ENCODE peak calls at places on chromosomes 12 and 14, in six cellular contexts. P is endothelial cell, E is GM13976, H is epithelial cell of esophagus, M is GM12878, B is astrocyte. I is an unnamed sample.

GRCh38 chr12:109461049-109461845 is 15.9 kb downstream of the KCTD10 start:
- DNase-seq in P (no peak), E (peak; percentile 50), H (no peak), M (no peak), B (peak; percentile 57), I (peak; percentile 39)

GRCh38 chr14:105889666-105890473 is 363.5 kb downstream of the TMEM121 start:
- DNase-seq in P (no peak), E (peak; percentile 7), H (no peak), M (no peak), B (no peak), I (no peak)

GRCh38 chr14:106844608-106845285 is 1318.4 kb downstream of the TMEM121 start:
- DNase-seq in P (no peak), E (peak; percentile 79), H (no peak), M (no peak), B (no peak), I (peak; percentile 81)

GRCh38 chr12:2683283-2684025 is 111.3 kb upstream of the FKBP4 start:
- DNase-seq in P (no peak), E (no peak), H (no peak), M (no peak), B (no peak), I (no peak)

GRCh38 chr14:65354715-65355114 is 57.8 kb upstream of the FUT8 start:
- DNase-seq in P (no peak), E (no peak), H (peak; percentile 65), M (no peak), B (no peak), I (no peak)

GRCh38 chr12:105852496-105852895 is 286.3 kb downstream of the NUAK1 start:
- DNase-seq in P (no peak), E (no peak), H (no peak), M (no peak), B (no peak), I (no peak)

GRCh38 chr12:92927055-92927435 is 2.0 kb downstream of the EEA1 start:
- DNase-seq in P (no peak), E (peak; percentile 49), H (peak; percentile 80), M (peak; percentile 44), B (no peak), I (no peak)

GRCh38 chr14:50871914-50872732 is at the start of gene ABHD12B:
- DNase-seq in P (peak; percentile 18), E (no peak), H (no peak), M (no peak), B (no peak), I (peak; percentile 8)

GRCh38 chr12:67741234-67741633 is 92.7 kb downstream of the DYRK2 start:
- DNase-seq in P (no peak), E (no peak), H (no peak), M (no peak), B (no peak), I (no peak)

GRCh38 chr12:67740706-67741105 is 92.2 kb downstream of the DYRK2 start:
- DNase-seq in P (no peak), E (no peak), H (no peak), M (no peak), B (no peak), I (no peak)

GRCh38 chr12:67747869-67748760 is 99.6 kb downstream of the DYRK2 start:
- DNase-seq in P (no peak), E (no peak), H (peak; percentile 27), M (no peak), B (peak; percentile 71), I (peak; percentile 67)

GRCh38 chr12:67742461-67742860 is 93.9 kb downstream of the DYRK2 start:
- DNase-seq in P (no peak), E (no peak), H (no peak), M (no peak), B (peak; percentile 27), I (no peak)
- TF ChIP-seq CTCF in P (no peak), E (no peak), H (no peak), M (no peak), B (no peak), I (no peak)

GRCh38 chr14:95196268-95196667 is 38.9 kb upstream of the DICER1 start:
- DNase-seq in P (no peak), E (peak; percentile 74), H (peak; percentile 26), M (no peak), B (no peak), I (no peak)
- TF ChIP-seq CTCF in P (no peak), E (peak; percentile 10), H (peak; percentile 2), M (peak; percentile 30), B (no peak), I (no peak)

DNA sequence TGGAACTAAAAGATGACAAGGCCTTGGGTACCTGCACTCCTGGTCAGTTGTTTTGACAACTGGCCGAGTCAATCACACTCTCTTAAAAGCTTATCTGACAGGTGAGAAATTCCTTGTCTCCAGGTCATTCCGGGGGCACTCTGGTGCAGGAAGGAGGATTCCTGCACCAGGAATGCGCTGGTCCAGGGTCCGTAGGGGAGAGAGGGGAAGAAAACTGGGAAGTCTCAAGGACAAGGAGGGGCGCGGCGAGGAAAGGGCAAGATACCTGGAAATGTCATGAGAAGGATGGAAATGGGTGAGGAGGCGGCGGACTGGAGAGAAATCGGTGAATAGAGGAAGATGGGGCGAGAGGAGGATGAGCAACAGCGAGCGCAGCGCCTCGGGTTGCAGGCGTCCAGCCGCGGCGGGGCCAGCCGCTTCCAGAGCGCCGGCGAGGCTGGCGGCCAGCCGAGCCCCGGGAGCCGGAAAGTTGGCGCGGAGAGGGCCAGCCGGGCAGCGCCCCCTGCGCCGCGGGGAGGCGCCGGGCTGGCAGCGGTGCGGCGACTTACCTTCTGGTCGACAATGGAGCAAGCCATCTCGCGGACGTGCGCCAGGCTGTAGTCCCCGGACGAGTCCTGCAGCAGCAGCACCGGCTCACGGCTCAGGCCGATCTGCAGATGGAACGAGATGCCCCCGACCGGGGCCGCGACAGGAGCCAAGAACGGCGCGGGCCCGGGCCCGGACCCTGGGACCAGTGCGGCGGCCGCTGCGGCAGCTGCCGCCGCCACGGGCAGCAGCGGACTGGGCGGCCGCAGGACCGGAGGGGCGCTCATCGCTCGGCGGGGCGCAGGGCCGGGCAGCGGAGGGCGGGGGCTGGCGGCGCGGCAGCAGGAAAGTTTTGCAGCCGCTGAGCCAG is 699 bp downstream of the PRKD1 start:
- DNase-seq in P (peak; percentile 53), E (peak; percentile 40), H (peak; percentile 25), M (no peak), B (peak; percentile 35), I (peak; percentile 69)
- TF ChIP-seq CTCF in P (no peak), E (no peak), H (no peak), M (no peak), B (no peak), I (no peak)

DNA sequence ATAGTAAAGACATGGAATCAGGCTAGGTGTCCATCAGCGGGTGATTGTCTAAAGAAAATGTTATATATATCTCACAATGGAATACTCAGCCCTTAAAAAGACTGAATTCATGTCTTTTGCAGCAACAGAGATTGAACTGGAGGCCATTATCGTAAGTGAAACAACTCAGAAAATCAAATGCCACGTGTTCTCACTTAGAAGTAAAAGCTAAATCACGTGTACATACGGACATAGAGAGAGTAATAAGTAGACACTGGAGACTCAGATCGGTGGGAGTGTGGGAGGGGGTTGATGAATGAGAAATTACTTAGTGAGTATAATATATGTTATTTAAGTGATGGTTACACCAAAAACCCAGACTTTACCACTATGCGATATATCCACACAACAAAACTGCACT is 266.3 kb upstream of the PPFIA2 start:
- DNase-seq in P (no peak), E (no peak), H (no peak), M (no peak), B (no peak), I (no peak)
- TF ChIP-seq CTCF in P (no peak), E (no peak), H (no peak), M (no peak), B (no peak), I (no peak)

DNA sequence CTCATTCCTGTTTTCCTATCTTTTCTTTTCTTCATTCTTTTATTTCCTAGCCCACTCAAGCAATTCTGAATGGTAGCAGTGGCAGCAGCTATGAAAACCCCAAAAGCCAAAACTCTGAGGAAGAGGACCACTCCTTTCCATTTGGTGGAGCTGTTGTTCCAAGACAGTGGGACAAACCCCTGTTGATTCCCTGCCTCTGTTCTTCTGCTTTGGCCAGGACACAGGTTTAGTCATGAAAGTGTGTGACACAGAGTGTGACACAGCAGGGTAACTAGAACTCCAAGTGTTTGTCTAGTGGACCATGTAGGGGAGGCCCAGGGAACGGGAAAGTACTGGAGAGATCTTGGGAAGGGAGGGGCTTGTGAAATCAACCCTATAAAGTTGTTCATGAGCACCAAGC is 71.1 kb downstream of the PTCSC3 start:
- DNase-seq in P (peak; percentile 16), E (no peak), H (peak; percentile 59), M (no peak), B (no peak), I (peak; percentile 23)
- TF ChIP-seq CTCF in P (no peak), E (no peak), H (peak; percentile 47), M (no peak), B (no peak), I (no peak)

DNA sequence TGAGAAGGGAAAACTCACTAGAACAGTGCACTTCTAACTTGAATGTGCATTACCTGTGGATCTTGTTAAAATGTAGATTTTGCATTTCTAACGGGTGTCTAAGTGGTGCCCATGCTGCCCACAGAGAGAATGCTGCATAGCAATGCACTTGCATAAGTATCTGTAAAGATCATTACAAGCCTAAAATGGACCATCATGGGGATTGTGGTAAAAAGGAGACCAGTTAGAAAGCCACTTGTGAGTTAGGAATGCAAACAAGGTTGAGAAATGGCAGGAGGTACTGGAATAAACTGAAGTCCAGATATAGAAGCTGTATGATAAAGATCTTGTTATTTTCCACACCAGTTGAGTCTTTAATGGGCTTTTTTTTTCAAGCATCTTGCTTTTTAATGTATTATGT is 18.8 kb downstream of the AVPR1A start:
- DNase-seq in P (no peak), E (no peak), H (no peak), M (no peak), B (no peak), I (no peak)
- TF ChIP-seq CTCF in P (no peak), E (no peak), H (no peak), M (no peak), B (no peak), I (no peak)

GRCh38 chr12:113359939-113360748 is 1.8 kb downstream of the PLBD2 start:
- DNase-seq in P (no peak), E (no peak), H (no peak), M (no peak), B (no peak), I (no peak)
- TF ChIP-seq CTCF in P (no peak), E (peak; percentile 4), H (no peak), M (peak; percentile 27), B (no peak), I (no peak)